ENCODE peak calls at places on chromosomes 6 and 20, in ten cellular contexts. G is activated effector memory CD4-positive, alpha-beta T cell treated with anti-CD3 and anti-CD28 coated beads, Interleukin-2, amount 50 U/mL, for 16 hours; P is fibroblast of lung; M is Calu3; K is NCI-H1105; Z is lower lobe of right lung; R is GM03348; H is heart right ventricle; F is stomach; Q is mucosa of gallbladder. J is an unnamed sample.

GRCh38 chr6:156718647-156719394 is 58.4 kb upstream of the ARID1B start:
- DNase-seq in G (no peak), F (peak), R (peak), K (no peak), Q (peak), M (no peak), H (peak), Z (no peak), P (no peak), J (no peak)

GRCh38 chr6:329888-330691 is 37.8 kb downstream of the DUSP22 start:
- DNase-seq in F (no peak), R (no peak), Z (peak), Q (no peak), H (no peak), G (no peak), P (peak), K (no peak), M (no peak), J (peak)

GRCh38 chr20:50580016-50580747 is 70.0 kb downstream of the PTPN1 start:
- DNase-seq in R (peak), P (peak), G (peak), Q (peak), Z (peak), F (peak), K (no peak), M (peak), H (peak), J (peak)

GRCh38 chr6:87261534-87261933 is 60.9 kb upstream of the SMIM8 start:
- DNase-seq in F (no peak), P (no peak), Z (no peak), R (no peak), Q (no peak), G (no peak), H (no peak), M (no peak), K (no peak), J (no peak)

GRCh38 chr6:127247114-127248096 is 19.3 kb upstream of the RNF146 start:
- DNase-seq in R (peak), K (no peak), H (no peak), Q (no peak), Z (no peak), G (no peak), P (no peak), M (no peak), F (no peak), J (no peak)

GRCh38 chr20:62782149-62782892 is 14.0 kb upstream of the MRGBP start:
- DNase-seq in P (no peak), Q (no peak), G (no peak), F (no peak), H (no peak), K (no peak), Z (no peak), M (no peak), R (no peak), J (no peak)

GRCh38 chr6:136994782-136995181 is 50.0 kb downstream of the IL20RA start:
- DNase-seq in F (no peak), G (no peak), P (no peak), K (no peak), Z (no peak), H (no peak), R (no peak), M (no peak), Q (no peak), J (no peak)

GRCh38 chr6:106182455-106182854 is 96.3 kb downstream of the PRDM1 start:
- DNase-seq in M (no peak), P (no peak), G (no peak), F (no peak), Q (no peak), R (no peak), Z (no peak), H (no peak), K (no peak), J (peak)

GRCh38 chr6:69456086-69456485 is 340.7 kb downstream of the LMBRD1 start:
- DNase-seq in Z (no peak), H (no peak), K (no peak), G (no peak), M (no peak), R (no peak), F (no peak), P (no peak), Q (no peak), J (no peak)

GRCh38 chr20:20687319-20687718 is 25.1 kb downstream of the RALGAPA2 start:
- DNase-seq in H (no peak), Z (no peak), G (no peak), K (no peak), Q (no peak), R (no peak), P (no peak), F (no peak), M (no peak), J (no peak)

GRCh38 chr6:7821426-7821825 is 89.2 kb downstream of the TXNDC5 start:
- DNase-seq in Q (no peak), P (peak), K (no peak), G (no peak), F (no peak), Z (no peak), M (no peak), H (no peak), R (peak), J (no peak)

GRCh38 chr6:129331450-129332138 is 378.4 kb downstream of the ARHGAP18 start:
- DNase-seq in P (peak), Z (no peak), H (no peak), M (no peak), F (no peak), R (peak), G (no peak), K (no peak), Q (no peak), J (no peak)

GRCh38 chr6:166989427-166990034 is 9.7 kb upstream of the CEP43 start:
- DNase-seq in F (no peak), Z (no peak), K (peak), Q (peak), R (peak), P (peak), G (peak), M (peak), H (no peak), J (peak)

GRCh38 chr20:17808782-17809181 is 109.0 kb downstream of the BANF2 start:
- DNase-seq in G (no peak), H (peak), Z (no peak), F (no peak), R (no peak), M (no peak), K (no peak), Q (no peak), P (no peak), J (no peak)

J was measured in GM12865.